ENCODE peak calls at places on chromosomes 5 and 9, in seven cellular contexts. I is IMR-90, G is dorsolateral prefrontal cortex, U is stomach, W is mucosa of descending colon, D is GM23338, M is astrocyte of the spinal cord. Y is an unnamed sample.

GRCh38 chr5:124193371-124193789 is 553.1 kb downstream of the ZNF608 start:
- DNase-seq in I (peak), G (no peak), U (no peak), W (no peak), D (no peak), M (peak), Y (no peak)

GRCh38 chr5:55220433-55221185 is 6.5 kb downstream of the MCIDAS start:
- DNase-seq in I (no peak), G (peak), U (peak), W (peak), D (peak), M (no peak), Y (no peak)

GRCh38 chr5:78377056-78377717 is 16.8 kb downstream of the SCAMP1 start:
- DNase-seq in I (peak), G (no peak), U (no peak), W (no peak), D (no peak), M (peak), Y (peak)

GRCh38 chr5:107538331-107539162 is 132.2 kb downstream of the EFNA5 start:
- DNase-seq in I (peak), G (no peak), U (no peak), W (no peak), D (no peak), M (no peak), Y (no peak)

GRCh38 chr9:27425827-27426716 is 98.0 kb upstream of the IFNK start:
- DNase-seq in I (no peak), G (peak), U (no peak), W (no peak), D (no peak), M (no peak), Y (no peak)

GRCh38 chr9:105413486-105414068 is 34.3 kb upstream of the FSD1L start:
- DNase-seq in I (peak), G (no peak), U (no peak), W (no peak), D (peak), M (peak), Y (no peak)

GRCh38 chr9:4642351-4642750 is 19.7 kb upstream of the PLPP6 start:
- DNase-seq in I (no peak), G (no peak), U (no peak), W (no peak), D (no peak), M (no peak), Y (no peak)

GRCh38 chr5:57642698-57643097 is 160.1 kb upstream of the ACTBL2 start:
- DNase-seq in I (no peak), G (no peak), U (no peak), W (no peak), D (no peak), M (no peak), Y (no peak)

GRCh38 chr5:54701179-54701578 is 183.6 kb downstream of the SNX18 start:
- DNase-seq in I (peak), G (no peak), U (no peak), W (no peak), D (peak), M (peak), Y (peak)

GRCh38 chr5:55232985-55233928 is at the start of gene CCNO:
- DNase-seq in I (peak), G (peak), U (peak), W (peak), D (peak), M (peak), Y (peak)

GRCh38 chr9:112699230-112699629 is 18.7 kb downstream of the INIP start:
- DNase-seq in I (no peak), G (no peak), U (no peak), W (no peak), D (no peak), M (no peak), Y (no peak)

GRCh38 chr5:428754-429452 is 14.1 kb upstream of the EXOC3 start:
- DNase-seq in I (no peak), G (no peak), U (peak), W (peak), D (no peak), M (no peak), Y (peak)

GRCh38 chr5:88236866-88237642 is 31.6 kb downstream of the TMEM161B start:
- DNase-seq in I (peak), G (no peak), U (no peak), W (no peak), D (no peak), M (peak), Y (no peak)

GRCh38 chr5:99600952-99601351 is 672.1 kb upstream of the CHD1 start:
- DNase-seq in I (no peak), G (no peak), U (no peak), W (no peak), D (no peak), M (peak), Y (no peak)

GRCh38 chr9:88390371-88390990 is 2.2 kb downstream of the SPIN1 start:
- DNase-seq in I (peak), G (no peak), U (no peak), W (no peak), D (no peak), M (no peak), Y (no peak)

GRCh38 chr5:78215972-78216371 is 78.5 kb downstream of the AP3B1 start:
- DNase-seq in I (no peak), G (no peak), U (no peak), W (no peak), D (no peak), M (no peak), Y (no peak)

GRCh38 chr5:100313657-100314056 is 221.5 kb upstream of the FAM174A start:
- DNase-seq in I (no peak), G (no peak), U (no peak), W (no peak), D (no peak), M (no peak), Y (no peak)

GRCh38 chr9:136520053-136520540 is 25.8 kb downstream of the NOTCH1 start:
- DNase-seq in I (no peak), G (no peak), U (no peak), W (peak), D (no peak), M (no peak), Y (no peak)

GRCh38 chr9:7210854-7211637 is 453.3 kb downstream of the KDM4C start:
- DNase-seq in I (no peak), G (no peak), U (no peak), W (no peak), D (peak), M (no peak), Y (no peak)

GRCh38 chr5:174609116-174609515 is 115.3 kb upstream of the MSX2 start:
- DNase-seq in I (no peak), G (no peak), U (peak), W (no peak), D (no peak), M (no peak), Y (no peak)

GRCh38 chr5:88876714-88877113 is 6.3 kb downstream of the MEF2C start:
- DNase-seq in I (no peak), G (no peak), U (no peak), W (no peak), D (peak), M (no peak), Y (no peak)

GRCh38 chr9:34171753-34172535 is 6.9 kb upstream of the UBAP1 start:
- DNase-seq in I (no peak), G (no peak), U (no peak), W (no peak), D (peak), M (no peak), Y (peak)

GRCh38 chr9:106745457-106745856 is 117.5 kb upstream of the ZNF462 start:
- DNase-seq in I (no peak), G (no peak), U (no peak), W (no peak), D (no peak), M (peak), Y (no peak)

GRCh38 chr9:84003246-84003645 is 22.6 kb downstream of the RMI1 start:
- DNase-seq in I (no peak), G (no peak), U (no peak), W (no peak), D (no peak), M (no peak), Y (no peak)

DNA sequence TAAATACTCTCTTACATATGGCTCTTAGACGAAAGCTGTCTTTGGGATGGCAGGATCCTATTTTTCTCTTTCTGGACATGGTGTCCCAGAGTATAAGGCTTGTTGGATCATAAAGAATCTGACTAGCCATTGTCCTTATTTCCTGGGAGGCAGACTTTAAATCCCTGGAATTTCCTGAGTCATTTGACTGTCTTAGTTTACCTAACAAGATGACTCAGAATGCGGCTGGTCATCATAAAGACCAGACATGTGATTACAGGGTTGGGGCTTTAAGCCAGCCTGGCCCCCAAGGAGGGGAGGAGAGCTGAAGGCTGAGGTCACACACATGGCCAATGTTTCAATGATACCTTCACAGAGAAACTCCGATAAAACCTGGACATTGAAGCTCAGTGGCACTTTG is 37.2 kb downstream of the FAM240B start:
- DNase-seq in I (peak), G (no peak), U (no peak), W (no peak), D (peak), M (peak), Y (no peak)
- H3K4me3 ChIP-seq in I (no peak), G (no peak), U (no peak), W (no peak), D (no peak), M (no peak), Y (no peak)

GRCh38 chr5:132475531-132475930 is 15.0 kb downstream of the IRF1 start:
- DNase-seq in I (no peak), G (no peak), U (peak), W (peak), D (no peak), M (no peak), Y (peak)
- H3K4me3 ChIP-seq in I (no peak), G (no peak), U (no peak), W (no peak), D (no peak), M (no peak), Y (no peak)

GRCh38 chr5:112579771-112580170 is 157.9 kb upstream of the APC start:
- DNase-seq in I (no peak), G (no peak), U (no peak), W (no peak), D (no peak), M (no peak), Y (no peak)
- H3K4me3 ChIP-seq in I (no peak), G (no peak), U (no peak), W (no peak), D (no peak), M (no peak), Y (no peak)

DNA sequence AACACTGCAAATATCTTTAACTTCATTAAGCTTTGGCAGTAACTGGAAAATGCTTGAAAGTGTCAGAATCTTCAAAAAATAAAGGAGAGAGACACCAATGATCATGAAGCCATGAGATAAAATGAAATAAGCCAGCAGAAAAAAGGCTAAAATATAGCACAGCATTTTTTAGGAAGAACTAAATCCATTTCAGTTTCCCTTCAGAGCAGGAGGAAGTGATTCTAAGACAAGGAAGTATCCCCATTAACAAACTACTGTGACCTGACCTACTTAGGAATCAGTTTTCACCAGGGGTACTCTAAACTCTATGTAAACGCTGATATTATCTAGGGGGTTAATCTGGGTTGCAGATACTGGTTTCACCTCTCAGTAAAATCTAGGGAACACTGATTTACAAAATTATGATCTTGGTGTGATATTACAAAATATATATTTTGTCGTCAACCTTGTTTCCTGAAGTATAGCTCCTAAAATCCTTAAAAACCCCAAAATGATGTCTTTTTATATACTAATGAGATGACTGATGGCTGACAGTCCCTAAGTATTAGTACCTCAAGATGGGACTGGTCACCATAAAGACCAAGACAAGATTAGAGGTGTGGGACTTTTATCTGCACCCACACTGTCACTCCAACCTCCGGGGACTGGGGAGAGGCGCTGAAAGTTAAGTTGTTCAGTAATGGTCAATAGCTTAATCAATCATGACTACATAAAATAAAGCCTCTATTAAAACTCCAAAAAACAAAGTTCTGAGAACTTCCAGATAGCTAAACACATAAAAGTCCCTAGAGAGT is 2.9 kb upstream of the FNBP1 start:
- DNase-seq in I (no peak), G (no peak), U (no peak), W (no peak), D (no peak), M (no peak), Y (no peak)
- H3K4me3 ChIP-seq in I (no peak), G (no peak), U (no peak), W (no peak), D (no peak), M (no peak), Y (no peak)

GRCh38 chr9:134161647-134162046 is 2.7 kb downstream of the RNU6ATAC start:
- DNase-seq in I (no peak), G (no peak), U (no peak), W (no peak), D (no peak), M (no peak), Y (no peak)

GRCh38 chr9:134164879-134165278 is 515 bp upstream of the RNU6ATAC start:
- DNase-seq in I (no peak), G (no peak), U (no peak), W (no peak), D (no peak), M (no peak), Y (no peak)

GRCh38 chr9:134162212-134162775 is 2.1 kb downstream of the RNU6ATAC start:
- DNase-seq in I (no peak), G (no peak), U (no peak), W (no peak), D (no peak), M (no peak), Y (no peak)

GRCh38 chr9:134162926-134163373 is 1.4 kb downstream of the RNU6ATAC start:
- DNase-seq in I (no peak), G (peak), U (no peak), W (no peak), D (peak), M (no peak), Y (no peak)

GRCh38 chr9:134163374-134164196 is 779 bp downstream of the RNU6ATAC start:
- DNase-seq in I (peak), G (peak), U (peak), W (peak), D (peak), M (peak), Y (peak)
- H3K4me3 ChIP-seq in I (peak), G (no peak), U (no peak), W (peak), D (no peak), M (no peak), Y (no peak)

GRCh38 chr5:39424751-39425524 is at the start of gene DAB2:
- DNase-seq in I (peak), G (peak), U (peak), W (peak), D (peak), M (peak), Y (peak)
- H3K4me3 ChIP-seq in I (peak), G (peak), U (peak), W (peak), D (peak), M (peak), Y (peak)

Y was measured in tibial artery.